ENCODE peak calls at places on chromosome 22, in eight cellular contexts. V is NCI-H345; I is NCI-H1417; R is GM18507; O is A172; Z is C1 segment of cervical spinal cord; X is HT-29; P is stimulated activated CD4-positive, alpha-beta T cell treated with anti-CD3 and anti-CD28 coated beads, Interleukin-2, amount 100 ng/mL, for 4 hours. W is an unnamed sample.

GRCh38 chr22:43566021-43566420 is 154.2 kb downstream of the MPPED1 start:
- DNase-seq in V (no peak), P (no peak), I (no peak), Z (no peak), O (no peak), X (no peak), R (no peak), W (no peak)

GRCh38 chr22:29079218-29079901 is 6.5 kb downstream of the KREMEN1 start:
- DNase-seq in Z (no peak), O (no peak), I (peak), P (no peak), R (no peak), X (peak), V (peak), W (peak)

GRCh38 chr22:29023172-29023796 is 38.3 kb downstream of the C22orf31 start:
- DNase-seq in X (no peak), R (no peak), O (no peak), V (no peak), P (no peak), Z (no peak), I (no peak), W (no peak)

GRCh38 chr22:32802291-32802826 is 854 bp downstream of the TIMP3 start:
- DNase-seq in Z (no peak), V (no peak), X (no peak), I (no peak), O (no peak), P (no peak), R (no peak), W (no peak)

GRCh38 chr22:40426671-40427070 is 56.3 kb downstream of the SGSM3 start:
- DNase-seq in R (no peak), P (no peak), V (peak), X (no peak), Z (no peak), I (peak), O (peak), W (peak)

GRCh38 chr22:26172389-26172990 is 3.2 kb downstream of the SEZ6L start:
- DNase-seq in V (peak), Z (no peak), X (peak), P (no peak), O (peak), R (no peak), I (peak), W (peak)

GRCh38 chr22:44743804-44744211 is 8.6 kb upstream of the ARHGAP8 start:
- DNase-seq in R (no peak), V (no peak), I (no peak), P (no peak), O (no peak), Z (no peak), X (no peak), W (no peak)

GRCh38 chr22:49645257-49645656 is 182.4 kb downstream of the BRD1 start:
- DNase-seq in V (no peak), O (no peak), P (no peak), Z (no peak), I (no peak), X (no peak), R (no peak), W (no peak)

GRCh38 chr22:11627798-11628650 is 3900.0 kb upstream of the OR11H1 start:
- DNase-seq in O (no peak), V (no peak), P (no peak), R (no peak), I (no peak), X (no peak), Z (no peak), W (no peak)

GRCh38 chr22:29152381-29153138 is 53.1 kb upstream of the EMID1 start:
- DNase-seq in V (no peak), R (no peak), Z (no peak), O (no peak), I (no peak), P (no peak), X (no peak), W (no peak)

GRCh38 chr22:22824340-22825212 is 63.0 kb upstream of the IGLL5 start:
- DNase-seq in P (no peak), Z (no peak), O (no peak), X (no peak), I (no peak), V (no peak), R (no peak), W (no peak)

GRCh38 chr22:32558681-32559355 is 84.2 kb downstream of the FBXO7 start:
- DNase-seq in P (no peak), O (peak), I (no peak), Z (no peak), X (peak), R (no peak), V (no peak), W (no peak)

GRCh38 chr22:21624120-21624879 is 5.5 kb downstream of the YDJC start:
- DNase-seq in O (no peak), P (no peak), Z (no peak), V (no peak), X (peak), R (no peak), I (no peak), W (no peak)

GRCh38 chr22:42947211-42947990 is 67.5 kb downstream of the PACSIN2 start:
- DNase-seq in V (peak), O (no peak), P (no peak), R (no peak), Z (no peak), X (peak), I (peak), W (peak)

GRCh38 chr22:45549739-45550138 is 47.1 kb downstream of the FBLN1 start:
- DNase-seq in X (no peak), P (no peak), V (no peak), I (no peak), R (no peak), Z (no peak), O (no peak), W (no peak)

GRCh38 chr22:16601437-16602223 is 9.0 kb upstream of the CCT8L2 start:
- DNase-seq in R (no peak), Z (no peak), I (no peak), V (no peak), X (no peak), O (no peak), P (no peak), W (no peak)

GRCh38 chr22:48448821-48449220 is 1378.9 kb downstream of the BRD1 start:
- DNase-seq in O (no peak), R (no peak), V (no peak), X (no peak), I (no peak), P (no peak), Z (no peak), W (no peak)

GRCh38 chr22:38257170-38257569 is 15.6 kb downstream of the TMEM184B start:
- DNase-seq in I (no peak), Z (no peak), O (peak), V (no peak), X (no peak), R (no peak), P (no peak), W (no peak)